ENCODE peak calls at places on chromosomes 6 and 20, in nine cellular contexts. One of them, this sample, is unnamed. For H3K4me1, the result is how much of the 10 kb centered on the place peaks cover.

GRCh38 chr6:56849876-56850275 is 105.0 kb upstream of the BEND6 start:
- DNase-seq in CD8-positive, alpha-beta T cell: no peak
- DNase-seq in PC-3: no peak
- DNase-seq in mesenchymal stem cell: peak
- DNase-seq in uterus: no peak
- DNase-seq in aorta: no peak
- DNase-seq in transverse colon: no peak
- DNase-seq in right atrium auricular region: no peak
- DNase-seq in tibial artery: no peak
- DNase-seq in this sample: no peak

GRCh38 chr20:25090492-25091429 is 8.8 kb upstream of the VSX1 start:
- DNase-seq in transverse colon: peak
- DNase-seq in right atrium auricular region: no peak
- DNase-seq in CD8-positive, alpha-beta T cell: peak
- DNase-seq in mesenchymal stem cell: no peak
- DNase-seq in PC-3: peak
- DNase-seq in aorta: no peak
- DNase-seq in tibial artery: no peak
- DNase-seq in uterus: no peak
- DNase-seq in this sample: no peak

GRCh38 chr20:48767269-48767960 is 60.4 kb downstream of the PREX1 start:
- DNase-seq in mesenchymal stem cell: no peak
- DNase-seq in PC-3: no peak
- DNase-seq in transverse colon: no peak
- DNase-seq in aorta: no peak
- DNase-seq in uterus: no peak
- DNase-seq in right atrium auricular region: no peak
- DNase-seq in CD8-positive, alpha-beta T cell: no peak
- DNase-seq in tibial artery: no peak
- DNase-seq in this sample: no peak

GRCh38 chr20:64223526-64224067 is 32.0 kb upstream of the PCMTD2 start:
- DNase-seq in mesenchymal stem cell: peak
- DNase-seq in CD8-positive, alpha-beta T cell: no peak
- DNase-seq in aorta: no peak
- DNase-seq in transverse colon: no peak
- DNase-seq in tibial artery: no peak
- DNase-seq in right atrium auricular region: no peak
- DNase-seq in PC-3: no peak
- DNase-seq in uterus: peak
- DNase-seq in this sample: no peak

GRCh38 chr6:67966830-67967229 is 668.3 kb upstream of the ADGRB3 start:
- DNase-seq in aorta: no peak
- DNase-seq in right atrium auricular region: no peak
- DNase-seq in uterus: no peak
- DNase-seq in transverse colon: no peak
- DNase-seq in CD8-positive, alpha-beta T cell: no peak
- DNase-seq in mesenchymal stem cell: no peak
- DNase-seq in PC-3: no peak
- DNase-seq in tibial artery: no peak
- DNase-seq in this sample: no peak

GRCh38 chr6:3284436-3284876 is 25.7 kb downstream of the PSMG4 start:
- DNase-seq in uterus: peak
- DNase-seq in aorta: no peak
- DNase-seq in CD8-positive, alpha-beta T cell: no peak
- DNase-seq in PC-3: no peak
- DNase-seq in tibial artery: no peak
- DNase-seq in mesenchymal stem cell: no peak
- DNase-seq in transverse colon: no peak
- DNase-seq in right atrium auricular region: no peak
- DNase-seq in this sample: no peak

GRCh38 chr6:160509610-160510009 is 154.5 kb downstream of the LPA start:
- DNase-seq in mesenchymal stem cell: peak
- DNase-seq in CD8-positive, alpha-beta T cell: no peak
- DNase-seq in tibial artery: no peak
- DNase-seq in uterus: no peak
- DNase-seq in right atrium auricular region: no peak
- DNase-seq in transverse colon: no peak
- DNase-seq in PC-3: no peak
- DNase-seq in aorta: no peak
- DNase-seq in this sample: no peak

GRCh38 chr6:37130704-37131103 is 39.2 kb upstream of the PIM1 start:
- DNase-seq in transverse colon: peak
- DNase-seq in aorta: peak
- DNase-seq in uterus: peak
- DNase-seq in PC-3: peak
- DNase-seq in mesenchymal stem cell: peak
- DNase-seq in right atrium auricular region: peak
- DNase-seq in CD8-positive, alpha-beta T cell: no peak
- DNase-seq in tibial artery: peak
- DNase-seq in this sample: no peak

GRCh38 chr6:98601697-98602096 is 232.7 kb upstream of the POU3F2 start:
- DNase-seq in CD8-positive, alpha-beta T cell: no peak
- DNase-seq in tibial artery: no peak
- DNase-seq in right atrium auricular region: no peak
- DNase-seq in mesenchymal stem cell: no peak
- DNase-seq in transverse colon: no peak
- DNase-seq in PC-3: no peak
- DNase-seq in uterus: no peak
- DNase-seq in aorta: no peak
- DNase-seq in this sample: no peak

GRCh38 chr6:102732908-102733307 is 1339.4 kb downstream of the GRIK2 start:
- DNase-seq in uterus: no peak
- DNase-seq in aorta: no peak
- DNase-seq in PC-3: peak
- DNase-seq in right atrium auricular region: no peak
- DNase-seq in CD8-positive, alpha-beta T cell: no peak
- DNase-seq in mesenchymal stem cell: no peak
- DNase-seq in transverse colon: no peak
- DNase-seq in tibial artery: no peak
- DNase-seq in this sample: no peak

GRCh38 chr6:36727491-36728021 is 29.9 kb downstream of the RAB44 start:
- DNase-seq in tibial artery: no peak
- DNase-seq in CD8-positive, alpha-beta T cell: no peak
- DNase-seq in uterus: no peak
- DNase-seq in right atrium auricular region: no peak
- DNase-seq in aorta: no peak
- DNase-seq in transverse colon: no peak
- DNase-seq in PC-3: peak
- DNase-seq in mesenchymal stem cell: peak
- DNase-seq in this sample: no peak

GRCh38 chr6:15207923-15208322 is 37.9 kb upstream of the JARID2 start:
- DNase-seq in transverse colon: no peak
- DNase-seq in CD8-positive, alpha-beta T cell: no peak
- DNase-seq in mesenchymal stem cell: peak
- DNase-seq in tibial artery: no peak
- DNase-seq in uterus: no peak
- DNase-seq in PC-3: no peak
- DNase-seq in aorta: no peak
- DNase-seq in right atrium auricular region: no peak
- DNase-seq in this sample: no peak

GRCh38 chr6:34919651-34920050 is 30.6 kb downstream of the ANKS1A start:
- DNase-seq in uterus: no peak
- DNase-seq in PC-3: peak
- DNase-seq in tibial artery: no peak
- DNase-seq in aorta: no peak
- DNase-seq in CD8-positive, alpha-beta T cell: no peak
- DNase-seq in transverse colon: no peak
- DNase-seq in mesenchymal stem cell: peak
- DNase-seq in right atrium auricular region: no peak
- DNase-seq in this sample: no peak

GRCh38 chr20:19784511-19785172 is 26.6 kb downstream of the RIN2 start:
- DNase-seq in tibial artery: peak
- DNase-seq in mesenchymal stem cell: peak
- DNase-seq in uterus: peak
- DNase-seq in right atrium auricular region: peak
- DNase-seq in CD8-positive, alpha-beta T cell: no peak
- DNase-seq in transverse colon: peak
- DNase-seq in aorta: peak
- DNase-seq in PC-3: peak
- DNase-seq in this sample: no peak

GRCh38 chr20:52864895-52865590 is 107.1 kb upstream of the TSHZ2 start:
- DNase-seq in right atrium auricular region: no peak
- DNase-seq in PC-3: no peak
- DNase-seq in tibial artery: no peak
- DNase-seq in transverse colon: no peak
- DNase-seq in CD8-positive, alpha-beta T cell: no peak
- DNase-seq in uterus: no peak
- DNase-seq in mesenchymal stem cell: no peak
- DNase-seq in aorta: no peak
- DNase-seq in this sample: no peak

GRCh38 chr6:1335367-1336037 is 23.6 kb downstream of the FOXQ1 start:
- DNase-seq in aorta: no peak
- DNase-seq in uterus: no peak
- DNase-seq in CD8-positive, alpha-beta T cell: no peak
- DNase-seq in transverse colon: peak
- DNase-seq in PC-3: peak
- DNase-seq in right atrium auricular region: no peak
- DNase-seq in mesenchymal stem cell: peak
- DNase-seq in tibial artery: no peak
- DNase-seq in this sample: peak

GRCh38 chr20:47735412-47736400 is 49.6 kb downstream of the SULF2 start:
- DNase-seq in tibial artery: peak
- DNase-seq in CD8-positive, alpha-beta T cell: no peak
- DNase-seq in PC-3: no peak
- DNase-seq in aorta: peak
- DNase-seq in right atrium auricular region: peak
- DNase-seq in mesenchymal stem cell: peak
- DNase-seq in uterus: no peak
- DNase-seq in transverse colon: no peak
- DNase-seq in this sample: no peak

GRCh38 chr6:166520905-166521834 is 65.3 kb downstream of the RAMACL start:
- DNase-seq in transverse colon: no peak
- DNase-seq in uterus: no peak
- DNase-seq in CD8-positive, alpha-beta T cell: no peak
- DNase-seq in tibial artery: no peak
- DNase-seq in mesenchymal stem cell: no peak
- DNase-seq in right atrium auricular region: no peak
- DNase-seq in PC-3: no peak
- DNase-seq in aorta: no peak
- DNase-seq in this sample: no peak

DNA sequence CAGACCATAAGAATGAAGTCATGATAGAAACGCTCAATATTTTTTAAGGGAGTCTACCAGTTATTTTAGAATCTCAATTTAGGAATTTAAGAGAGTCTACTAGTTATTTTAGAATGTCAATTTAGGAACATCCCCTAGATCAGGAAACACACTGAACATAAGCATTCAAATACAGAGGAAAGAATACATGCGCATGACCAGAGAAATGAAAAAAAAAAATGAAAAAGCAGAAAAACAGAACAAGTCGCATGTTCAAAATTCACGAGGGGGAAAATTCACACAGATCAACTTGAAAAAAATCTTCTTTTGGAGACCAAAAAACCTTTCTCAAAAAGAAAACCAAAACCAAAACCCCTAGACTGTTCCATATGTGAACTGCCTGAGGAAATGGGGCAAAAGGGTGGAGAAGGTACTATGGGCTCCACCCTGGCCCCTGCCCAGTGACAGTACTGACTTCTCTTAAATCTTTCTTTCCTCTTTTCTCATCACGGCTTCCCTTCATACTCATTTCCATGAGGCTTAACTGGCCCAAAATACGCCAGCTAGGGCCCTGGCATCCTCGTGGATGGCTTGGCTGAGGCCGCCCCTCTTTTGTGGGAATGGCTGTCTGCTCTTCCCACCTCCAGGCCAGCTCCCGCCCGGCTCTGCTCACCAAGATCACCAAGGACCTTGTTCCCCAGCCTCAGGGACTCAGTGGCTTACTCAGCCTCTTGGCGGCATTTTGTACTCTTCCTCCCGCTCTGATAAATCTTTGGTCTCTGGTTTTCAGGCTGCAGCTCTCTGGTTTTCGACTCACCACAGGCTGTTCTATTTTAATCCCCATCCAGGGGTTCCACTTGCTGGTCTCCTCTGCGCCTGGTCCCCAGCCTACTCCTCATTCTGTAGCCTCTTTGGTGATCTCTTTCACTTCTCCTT is 11.2 kb downstream of the ZBTB2 start:
- DNase-seq in PC-3: no peak
- DNase-seq in tibial artery: no peak
- DNase-seq in aorta: no peak
- DNase-seq in uterus: no peak
- DNase-seq in mesenchymal stem cell: peak
- DNase-seq in right atrium auricular region: no peak
- DNase-seq in CD8-positive, alpha-beta T cell: no peak
- DNase-seq in transverse colon: no peak
- DNase-seq in this sample: no peak
- H3K4me3 ChIP-seq in PC-3: no peak
- H3K4me3 ChIP-seq in tibial artery: peak
- H3K4me3 ChIP-seq in aorta: no peak
- H3K4me3 ChIP-seq in uterus: no peak
- H3K4me3 ChIP-seq in mesenchymal stem cell: no peak
- H3K4me3 ChIP-seq in right atrium auricular region: no peak
- H3K4me3 ChIP-seq in CD8-positive, alpha-beta T cell: peak
- H3K4me3 ChIP-seq in transverse colon: no peak
- H3K4me3 ChIP-seq in this sample: no peak

GRCh38 chr6:111989743-111990142 is 64.2 kb upstream of the CCN6 start:
- DNase-seq in uterus: no peak
- DNase-seq in right atrium auricular region: no peak
- DNase-seq in mesenchymal stem cell: no peak
- DNase-seq in tibial artery: no peak
- DNase-seq in aorta: no peak
- DNase-seq in transverse colon: no peak
- DNase-seq in CD8-positive, alpha-beta T cell: no peak
- DNase-seq in PC-3: no peak
- DNase-seq in this sample: no peak
- H3K4me1 ChIP-seq in uterus: under half
- H3K4me1 ChIP-seq in right atrium auricular region: under half
- H3K4me1 ChIP-seq in mesenchymal stem cell: under half
- H3K4me1 ChIP-seq in tibial artery: under half
- H3K4me1 ChIP-seq in aorta: under half
- H3K4me1 ChIP-seq in transverse colon: under half
- H3K4me1 ChIP-seq in CD8-positive, alpha-beta T cell: half or more
- H3K4me1 ChIP-seq in PC-3: under half
- H3K4me1 ChIP-seq in this sample: under half

DNA sequence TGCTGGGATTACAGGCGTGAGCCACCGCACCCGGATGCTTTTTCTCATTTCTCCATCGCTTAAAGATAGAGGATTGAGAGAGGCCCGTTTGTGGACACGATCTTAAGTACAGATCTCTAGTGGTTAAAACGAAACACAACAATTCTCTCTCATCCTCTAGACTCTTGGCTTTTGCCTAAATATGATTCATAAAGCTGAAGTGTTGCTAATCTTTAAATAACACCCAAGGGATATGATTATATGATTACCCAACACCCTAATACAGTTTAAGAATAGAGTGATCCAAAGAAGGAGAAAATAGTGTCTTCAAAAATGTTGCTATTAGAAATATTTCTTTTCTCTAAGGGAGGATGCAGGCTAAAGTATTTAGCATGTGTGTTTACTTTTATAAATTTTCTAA is 50.4 kb downstream of the MTHFD1L start:
- DNase-seq in PC-3: no peak
- DNase-seq in CD8-positive, alpha-beta T cell: no peak
- DNase-seq in right atrium auricular region: no peak
- DNase-seq in uterus: no peak
- DNase-seq in tibial artery: no peak
- DNase-seq in mesenchymal stem cell: peak
- DNase-seq in aorta: no peak
- DNase-seq in transverse colon: no peak
- DNase-seq in this sample: no peak
- H3K4me3 ChIP-seq in PC-3: no peak
- H3K4me3 ChIP-seq in CD8-positive, alpha-beta T cell: no peak
- H3K4me3 ChIP-seq in right atrium auricular region: no peak
- H3K4me3 ChIP-seq in uterus: no peak
- H3K4me3 ChIP-seq in tibial artery: no peak
- H3K4me3 ChIP-seq in mesenchymal stem cell: no peak
- H3K4me3 ChIP-seq in aorta: no peak
- H3K4me3 ChIP-seq in transverse colon: no peak
- H3K4me3 ChIP-seq in this sample: no peak

GRCh38 chr6:71287926-71288227 is 734 bp upstream of the OGFRL1 start:
- DNase-seq in CD8-positive, alpha-beta T cell: no peak
- DNase-seq in uterus: no peak
- DNase-seq in right atrium auricular region: no peak
- DNase-seq in tibial artery: no peak
- DNase-seq in aorta: no peak
- DNase-seq in transverse colon: no peak
- DNase-seq in mesenchymal stem cell: no peak
- DNase-seq in PC-3: no peak
- DNase-seq in this sample: no peak
- H3K4me1 ChIP-seq in CD8-positive, alpha-beta T cell: under half
- H3K4me1 ChIP-seq in uterus: under half
- H3K4me1 ChIP-seq in right atrium auricular region: under half
- H3K4me1 ChIP-seq in tibial artery: under half
- H3K4me1 ChIP-seq in aorta: under half
- H3K4me1 ChIP-seq in transverse colon: under half
- H3K4me1 ChIP-seq in mesenchymal stem cell: under half
- H3K4me1 ChIP-seq in PC-3: under half
- H3K4me1 ChIP-seq in this sample: under half